ENCODE peak calls at places on chromosome 11, in six cellular contexts. One of them, this sample, is unnamed.

GRCh38 chr11:125114518-125114917 is 3.1 kb upstream of the TMEM218 start:
- DNase-seq in AG08396: no peak
- DNase-seq in psoas muscle: no peak
- DNase-seq in SHP77: no peak
- DNase-seq in AG04450: no peak
- DNase-seq in activated T-cell treated with anti-CD3 and anti-CD28 coated beads for 24 hours: no peak
- DNase-seq in this sample: no peak

GRCh38 chr11:66045177-66045639 is 3.8 kb downstream of the GAL3ST3 start:
- DNase-seq in AG04450: no peak
- DNase-seq in AG08396: peak; percentile 92
- DNase-seq in SHP77: peak; percentile 72
- DNase-seq in psoas muscle: peak; percentile 71
- DNase-seq in activated T-cell treated with anti-CD3 and anti-CD28 coated beads for 24 hours: peak; percentile 81
- DNase-seq in this sample: peak; percentile 75

GRCh38 chr11:64767344-64768299 is 7.8 kb upstream of the PYGM start:
- DNase-seq in SHP77: peak; percentile 34
- DNase-seq in activated T-cell treated with anti-CD3 and anti-CD28 coated beads for 24 hours: peak; percentile 70
- DNase-seq in AG04450: no peak
- DNase-seq in AG08396: peak; percentile 70
- DNase-seq in psoas muscle: peak; percentile 74
- DNase-seq in this sample: no peak

GRCh38 chr11:46808804-46809431 is 37.2 kb downstream of the CKAP5 start:
- DNase-seq in SHP77: peak; percentile 5
- DNase-seq in AG04450: no peak
- DNase-seq in psoas muscle: no peak
- DNase-seq in AG08396: no peak
- DNase-seq in activated T-cell treated with anti-CD3 and anti-CD28 coated beads for 24 hours: no peak
- DNase-seq in this sample: peak; percentile 20

GRCh38 chr11:37504066-37504611 is 906.1 kb upstream of the RAG2 start:
- DNase-seq in AG08396: peak; percentile 46
- DNase-seq in activated T-cell treated with anti-CD3 and anti-CD28 coated beads for 24 hours: no peak
- DNase-seq in SHP77: no peak
- DNase-seq in AG04450: peak; percentile 55
- DNase-seq in psoas muscle: no peak
- DNase-seq in this sample: peak; percentile 12

GRCh38 chr11:102615077-102615893 is 9.8 kb downstream of the MMP20 start:
- DNase-seq in activated T-cell treated with anti-CD3 and anti-CD28 coated beads for 24 hours: no peak
- DNase-seq in AG04450: no peak
- DNase-seq in SHP77: no peak
- DNase-seq in psoas muscle: no peak
- DNase-seq in AG08396: no peak
- DNase-seq in this sample: no peak

GRCh38 chr11:1553808-1554594 is 18.1 kb downstream of the DUSP8 start:
- DNase-seq in SHP77: no peak
- DNase-seq in activated T-cell treated with anti-CD3 and anti-CD28 coated beads for 24 hours: no peak
- DNase-seq in psoas muscle: no peak
- DNase-seq in AG04450: no peak
- DNase-seq in AG08396: no peak
- DNase-seq in this sample: no peak

GRCh38 chr11:42465613-42466012 is 846.2 kb upstream of the API5 start:
- DNase-seq in psoas muscle: no peak
- DNase-seq in SHP77: peak; percentile 46
- DNase-seq in AG08396: no peak
- DNase-seq in activated T-cell treated with anti-CD3 and anti-CD28 coated beads for 24 hours: no peak
- DNase-seq in AG04450: no peak
- DNase-seq in this sample: no peak

GRCh38 chr11:88695701-88696414 is 358.3 kb upstream of the CTSC start:
- DNase-seq in AG08396: no peak
- DNase-seq in activated T-cell treated with anti-CD3 and anti-CD28 coated beads for 24 hours: no peak
- DNase-seq in SHP77: no peak
- DNase-seq in AG04450: no peak
- DNase-seq in psoas muscle: no peak
- DNase-seq in this sample: peak; percentile 3

GRCh38 chr11:116601734-116602636 is 170.8 kb downstream of the BUD13 start:
- DNase-seq in AG08396: no peak
- DNase-seq in activated T-cell treated with anti-CD3 and anti-CD28 coated beads for 24 hours: no peak
- DNase-seq in AG04450: no peak
- DNase-seq in psoas muscle: no peak
- DNase-seq in SHP77: no peak
- DNase-seq in this sample: no peak

GRCh38 chr11:7892059-7892699 is 38.9 kb downstream of the OR10A6 start:
- DNase-seq in psoas muscle: no peak
- DNase-seq in AG04450: peak; percentile 63
- DNase-seq in activated T-cell treated with anti-CD3 and anti-CD28 coated beads for 24 hours: no peak
- DNase-seq in SHP77: no peak
- DNase-seq in AG08396: peak; percentile 73
- DNase-seq in this sample: no peak

GRCh38 chr11:1226226-1226961 is 3.5 kb downstream of the MUC5B start:
- DNase-seq in psoas muscle: peak; percentile 14
- DNase-seq in activated T-cell treated with anti-CD3 and anti-CD28 coated beads for 24 hours: no peak
- DNase-seq in AG08396: no peak
- DNase-seq in AG04450: no peak
- DNase-seq in SHP77: no peak
- DNase-seq in this sample: no peak

GRCh38 chr11:32043737-32044515 is 46.9 kb upstream of the RCN1 start:
- DNase-seq in activated T-cell treated with anti-CD3 and anti-CD28 coated beads for 24 hours: no peak
- DNase-seq in psoas muscle: no peak
- DNase-seq in SHP77: no peak
- DNase-seq in AG08396: no peak
- DNase-seq in AG04450: no peak
- DNase-seq in this sample: no peak

GRCh38 chr11:75592699-75593098 is 30.6 kb downstream of the SERPINH1 start:
- DNase-seq in AG08396: no peak
- DNase-seq in AG04450: no peak
- DNase-seq in psoas muscle: no peak
- DNase-seq in activated T-cell treated with anti-CD3 and anti-CD28 coated beads for 24 hours: no peak
- DNase-seq in SHP77: peak; percentile 93
- DNase-seq in this sample: no peak

GRCh38 chr11:27754035-27755017 is 54.1 kb upstream of the BDNF start:
- DNase-seq in AG08396: peak; percentile 33
- DNase-seq in AG04450: peak; percentile 1
- DNase-seq in psoas muscle: no peak
- DNase-seq in SHP77: no peak
- DNase-seq in activated T-cell treated with anti-CD3 and anti-CD28 coated beads for 24 hours: no peak
- DNase-seq in this sample: no peak

GRCh38 chr11:198236-198806 is 5.4 kb downstream of the SCGB1C1 start:
- DNase-seq in AG04450: no peak
- DNase-seq in AG08396: no peak
- DNase-seq in activated T-cell treated with anti-CD3 and anti-CD28 coated beads for 24 hours: no peak
- DNase-seq in SHP77: no peak
- DNase-seq in psoas muscle: no peak
- DNase-seq in this sample: no peak

GRCh38 chr11:134393638-134394037 is 18.4 kb downstream of the B3GAT1 start:
- DNase-seq in activated T-cell treated with anti-CD3 and anti-CD28 coated beads for 24 hours: no peak
- DNase-seq in psoas muscle: no peak
- DNase-seq in AG08396: no peak
- DNase-seq in AG04450: no peak
- DNase-seq in SHP77: peak; percentile 10
- DNase-seq in this sample: peak; percentile 74

GRCh38 chr11:95230054-95231034 is 658 bp downstream of the SESN3 start:
- DNase-seq in AG08396: peak; percentile 7
- DNase-seq in SHP77: no peak
- DNase-seq in activated T-cell treated with anti-CD3 and anti-CD28 coated beads for 24 hours: peak; percentile 13
- DNase-seq in psoas muscle: peak; percentile 17
- DNase-seq in AG04450: no peak
- DNase-seq in this sample: peak; percentile 45

GRCh38 chr11:73137262-73137941 is 4.7 kb downstream of the FCHSD2 start:
- DNase-seq in AG04450: no peak
- DNase-seq in activated T-cell treated with anti-CD3 and anti-CD28 coated beads for 24 hours: no peak
- DNase-seq in AG08396: no peak
- DNase-seq in psoas muscle: no peak
- DNase-seq in SHP77: no peak
- DNase-seq in this sample: no peak